ENCODE peak calls at places on chromosomes 11 and 22, in six cellular contexts. O, K, D, B, M and W are unnamed samples.

GRCh38 chr11:130023204-130023603 is 20.6 kb upstream of the PRDM10 start:
- DNase-seq in O (no peak), K (peak; percentile 95), D (no peak), B (peak; percentile 74), M (peak; percentile 79), W (no peak)

GRCh38 chr11:95577716-95578460 is 211.7 kb downstream of the FAM76B start:
- DNase-seq in O (no peak), K (peak; percentile 27), D (no peak), B (peak; percentile 89), M (peak; percentile 87), W (no peak)

GRCh38 chr22:38610234-38610633 is 40.3 kb upstream of the DMC1 start:
- DNase-seq in O (no peak), K (no peak), D (no peak), B (no peak), M (no peak), W (no peak)

GRCh38 chr11:111456086-111456858 is 55.9 kb downstream of the BTG4 start:
- DNase-seq in O (no peak), K (no peak), D (no peak), B (no peak), M (no peak), W (no peak)

GRCh38 chr11:29317669-29318068 is 699.2 kb downstream of the KCNA4 start:
- DNase-seq in O (no peak), K (no peak), D (no peak), B (no peak), M (no peak), W (no peak)

GRCh38 chr11:126990716-126991480 is 9.7 kb downstream of the KIRREL3 start:
- DNase-seq in O (no peak), K (no peak), D (no peak), B (no peak), M (no peak), W (no peak)

GRCh38 chr11:134663506-134664313 is 251.7 kb upstream of the B3GAT1 start:
- DNase-seq in O (no peak), K (no peak), D (no peak), B (no peak), M (no peak), W (no peak)

GRCh38 chr11:43930868-43931716 is 11.3 kb upstream of the C11orf96 start:
- DNase-seq in O (no peak), K (no peak), D (no peak), B (no peak), M (no peak), W (no peak)

GRCh38 chr11:131643171-131643570 is 272.8 kb downstream of the NTM start:
- DNase-seq in O (no peak), K (no peak), D (no peak), B (no peak), M (no peak), W (no peak)

GRCh38 chr11:44310456-44311272 is 725 bp upstream of the ALX4 start:
- DNase-seq in O (peak; percentile 67), K (no peak), D (no peak), B (no peak), M (no peak), W (no peak)

GRCh38 chr22:33438273-33438672 is 380.1 kb upstream of the SYN3 start:
- DNase-seq in O (no peak), K (peak; percentile 45), D (peak; percentile 15), B (peak; percentile 99), M (peak; percentile 98), W (no peak)

GRCh38 chr22:50148991-50149721 is 21.4 kb upstream of the PANX2 start:
- DNase-seq in O (peak; percentile 78), K (peak; percentile 72), D (no peak), B (peak; percentile 98), M (peak; percentile 95), W (peak; percentile 45)

GRCh38 chr11:104402812-104403521 is 239.0 kb upstream of the PDGFD start:
- DNase-seq in O (peak; percentile 59), K (no peak), D (no peak), B (no peak), M (no peak), W (no peak)

GRCh38 chr11:110286298-110287040 is 9.9 kb downstream of the RDX start:
- DNase-seq in O (no peak), K (no peak), D (no peak), B (no peak), M (no peak), W (no peak)

GRCh38 chr11:110704210-110704864 is 7.9 kb downstream of the ARHGAP20 start:
- DNase-seq in O (no peak), K (no peak), D (no peak), B (no peak), M (no peak), W (no peak)

GRCh38 chr22:31830721-31831070 is 76.9 kb downstream of the DEPDC5 start:
- DNase-seq in O (no peak), K (peak; percentile 2), D (no peak), B (peak; percentile 32), M (no peak), W (no peak)

GRCh38 chr22:35731321-35731720 is 13.6 kb downstream of the APOL5 start:
- DNase-seq in O (no peak), K (no peak), D (no peak), B (no peak), M (no peak), W (no peak)

GRCh38 chr11:64842851-64843841 is 1.3 kb downstream of the CDC42BPG start:
- DNase-seq in O (peak; percentile 46), K (peak; percentile 81), D (no peak), B (peak; percentile 85), M (peak; percentile 81), W (no peak)

GRCh38 chr22:49657974-49658550 is 169.6 kb downstream of the BRD1 start:
- DNase-seq in O (no peak), K (no peak), D (no peak), B (no peak), M (no peak), W (no peak)

GRCh38 chr11:72741849-72742521 is 10.2 kb downstream of the ARAP1 start:
- DNase-seq in O (no peak), K (no peak), D (no peak), B (no peak), M (no peak), W (peak; percentile 61)

GRCh38 chr11:68159161-68159560 is 38.0 kb upstream of the CHKA start:
- DNase-seq in O (peak; percentile 68), K (no peak), D (no peak), B (no peak), M (no peak), W (no peak)

GRCh38 chr22:48316245-48316875 is 1511.3 kb downstream of the BRD1 start:
- DNase-seq in O (no peak), K (no peak), D (peak; percentile 6), B (no peak), M (no peak), W (no peak)

GRCh38 chr11:121300972-121301699 is 8.6 kb downstream of the SC5D start:
- DNase-seq in O (no peak), K (no peak), D (no peak), B (no peak), M (no peak), W (no peak)

GRCh38 chr11:36343436-36343835 is 47.3 kb downstream of the PRR5L start:
- DNase-seq in O (no peak), K (no peak), D (no peak), B (no peak), M (no peak), W (no peak)

GRCh38 chr11:9060700-9061111 is 30.7 kb downstream of the SCUBE2 start:
- DNase-seq in O (peak; percentile 63), K (peak; percentile 41), D (no peak), B (no peak), M (no peak), W (no peak)

GRCh38 chr11:122676638-122677037 is 21.1 kb downstream of the UBASH3B start:
- DNase-seq in O (no peak), K (peak; percentile 87), D (no peak), B (peak; percentile 78), M (peak; percentile 56), W (no peak)

GRCh38 chr11:11975201-11976092 is 33.0 kb downstream of the DKK3 start:
- DNase-seq in O (no peak), K (peak; percentile 10), D (no peak), B (no peak), M (no peak), W (no peak)
- H3K4me1 ChIP-seq in O (peaks cover 27% of the 10 kb centered on the region), K (peaks cover 43% of the 10 kb centered on the region), D (peaks cover 33% of the 10 kb centered on the region), B (peaks cover 55% of the 10 kb centered on the region), M (peaks cover 42% of the 10 kb centered on the region), W (peaks cover 87% of the 10 kb centered on the region)

GRCh38 chr22:30636226-30637077 is 871 bp downstream of the SLC35E4 start:
- DNase-seq in O (peak; percentile 14), K (peak; percentile 6), D (peak; percentile 27), B (peak; percentile 47), M (peak; percentile 17), W (peak; percentile 31)
- TF ChIP-seq CTCF in O (no peak), K (no peak), D (no peak), B (no peak), M (no peak), W (no peak)

GRCh38 chr11:118012083-118012669 is 26.0 kb downstream of the IL10RA start:
- DNase-seq in O (no peak), K (peak; percentile 58), D (no peak), B (peak; percentile 81), M (peak; percentile 83), W (no peak)

GRCh38 chr11:118014022-118014421 is 27.8 kb downstream of the IL10RA start:
- DNase-seq in O (no peak), K (no peak), D (no peak), B (no peak), M (no peak), W (no peak)

GRCh38 chr11:118009821-118010737 is 23.9 kb downstream of the IL10RA start:
- DNase-seq in O (no peak), K (no peak), D (no peak), B (no peak), M (no peak), W (no peak)

GRCh38 chr11:118008271-118008903 is 22.2 kb downstream of the IL10RA start:
- DNase-seq in O (no peak), K (no peak), D (no peak), B (no peak), M (no peak), W (no peak)

DNA sequence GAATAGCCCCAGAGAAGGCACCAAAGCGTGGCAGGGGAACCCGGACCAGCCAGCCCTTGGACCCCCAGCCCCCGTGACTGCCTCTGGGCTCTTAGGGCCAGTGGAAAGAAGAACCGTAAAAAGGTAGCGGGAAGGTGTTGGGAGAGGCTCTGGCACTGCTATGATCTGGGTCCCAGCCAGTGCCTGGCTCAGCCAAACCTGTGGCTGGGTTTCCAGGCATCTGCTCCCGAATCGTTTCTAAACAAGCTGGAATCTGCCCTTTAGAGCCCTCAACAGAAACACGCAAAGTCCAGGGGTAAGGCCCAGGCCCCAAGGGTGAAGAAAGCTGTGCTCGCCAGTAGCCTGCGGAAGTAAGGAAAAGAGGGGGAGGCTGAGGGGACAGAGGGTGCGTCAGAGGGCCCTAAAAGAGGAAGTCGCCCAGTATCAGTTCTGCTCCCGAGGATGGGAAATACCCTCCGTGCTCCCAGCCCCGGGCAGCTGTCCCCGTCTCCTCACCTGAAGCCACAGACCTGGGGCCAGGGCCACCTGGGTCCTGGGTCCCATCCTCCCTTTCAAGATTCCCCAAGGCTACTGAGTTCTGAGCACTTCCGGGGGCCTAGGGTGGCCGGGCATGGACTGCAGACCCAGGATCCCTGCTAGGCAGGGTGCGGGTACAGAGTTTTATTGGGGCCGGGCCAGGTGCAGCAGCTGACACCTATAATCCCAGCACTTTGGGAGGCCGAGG is 24.7 kb downstream of the IL10RA start:
- DNase-seq in O (no peak), K (no peak), D (no peak), B (no peak), M (no peak), W (peak; percentile 73)
- H3K4me1 ChIP-seq in O (no peaks in the 10 kb centered on the region), K (no peaks in the 10 kb centered on the region), D (no peaks in the 10 kb centered on the region), B (peaks cover 12% of the 10 kb centered on the region), M (no peaks in the 10 kb centered on the region), W (no peaks in the 10 kb centered on the region)

GRCh38 chr22:43782448-43782847 is 29.7 kb downstream of the EFCAB6 start:
- DNase-seq in O (no peak), K (no peak), D (no peak), B (no peak), M (no peak), W (no peak)

GRCh38 chr22:43789452-43789851 is 22.7 kb downstream of the EFCAB6 start:
- DNase-seq in O (no peak), K (peak; percentile 70), D (peak; percentile 78), B (peak; percentile 94), M (peak; percentile 85), W (peak; percentile 67)

GRCh38 chr22:43783777-43784176 is 28.3 kb downstream of the EFCAB6 start:
- DNase-seq in O (no peak), K (peak; percentile 2), D (no peak), B (no peak), M (no peak), W (no peak)
- TF ChIP-seq CTCF in O (peak; percentile 31), K (peak; percentile 31), D (no peak), B (peak; percentile 12), M (peak; percentile 20), W (no peak)